ENCODE peak calls at places on chromosomes 12 and 14, in five cellular contexts. A is A549, H is left ventricle myocardium inferior, X is Caco-2, F is testis. E is an unnamed sample. For H3K4me1, the result is how much of the 10 kb centered on the place peaks cover.

GRCh38 chr12:34294671-34295365 is 272.5 kb downstream of the ALG10 start:
- DNase-seq in A (no peak), H (peak), X (peak), F (peak), E (peak)

GRCh38 chr14:90368946-90369721 is 27.7 kb upstream of the CALM1 start:
- DNase-seq in A (peak), H (no peak), X (peak), F (no peak), E (peak)

GRCh38 chr14:98909251-98909944 is 362.6 kb downstream of the BCL11B start:
- DNase-seq in A (peak), H (no peak), X (no peak), F (no peak), E (no peak)

GRCh38 chr12:111430418-111431353 is 25.0 kb downstream of the SH2B3 start:
- DNase-seq in A (no peak), H (no peak), X (no peak), F (no peak), E (no peak)

GRCh38 chr14:67428501-67429031 is 16.6 kb upstream of the PLEK2 start:
- DNase-seq in A (peak), H (no peak), X (peak), F (no peak), E (no peak)

GRCh38 chr12:109264095-109264942 is 44.8 kb downstream of the FOXN4 start:
- DNase-seq in A (peak), H (peak), X (peak), F (peak), E (peak)

GRCh38 chr12:3311027-3311402 is 180.0 kb upstream of the PRMT8 start:
- DNase-seq in A (no peak), H (no peak), X (no peak), F (no peak), E (no peak)

GRCh38 chr12:28191018-28191595 is 851 bp downstream of the CCDC91 start:
- DNase-seq in A (no peak), H (no peak), X (no peak), F (no peak), E (no peak)

GRCh38 chr14:91511014-91511466 is 930 bp upstream of the PPP4R3A start:
- DNase-seq in A (peak), H (no peak), X (no peak), F (no peak), E (no peak)

GRCh38 chr14:101824339-101824727 is 62.8 kb downstream of the PPP2R5C start:
- DNase-seq in A (no peak), H (no peak), X (no peak), F (no peak), E (no peak)

GRCh38 chr12:96120359-96121100 is 73.6 kb upstream of the ELK3 start:
- DNase-seq in A (no peak), H (no peak), X (no peak), F (no peak), E (peak)

GRCh38 chr14:62308927-62309326 is 546.7 kb downstream of the SNAPC1 start:
- DNase-seq in A (no peak), H (no peak), X (no peak), F (no peak), E (no peak)

GRCh38 chr12:115413626-115414025 is 729.7 kb upstream of the TBX3 start:
- DNase-seq in A (no peak), H (no peak), X (no peak), F (no peak), E (no peak)

GRCh38 chr12:115623764-115624334 is 653.6 kb downstream of the MED13L start:
- DNase-seq in A (no peak), H (peak), X (no peak), F (no peak), E (peak)

GRCh38 chr14:68656452-68656851 is 136.4 kb downstream of the ZFP36L1 start:
- DNase-seq in A (no peak), H (no peak), X (no peak), F (no peak), E (no peak)

GRCh38 chr12:131607658-131608447 is 103.0 kb upstream of the SFSWAP start:
- DNase-seq in A (no peak), H (no peak), X (no peak), F (no peak), E (no peak)

GRCh38 chr14:88552859-88553258 is 1.9 kb downstream of the PTPN21 start:
- DNase-seq in A (no peak), H (no peak), X (no peak), F (no peak), E (no peak)

GRCh38 chr12:124420041-124420765 is 125.3 kb downstream of the RFLNA start:
- DNase-seq in A (no peak), H (no peak), X (no peak), F (no peak), E (no peak)

GRCh38 chr12:89770391-89770790 is 61.8 kb upstream of the ATP2B1 start:
- DNase-seq in A (no peak), H (no peak), X (no peak), F (no peak), E (no peak)

GRCh38 chr14:56858422-56858821 is 48.1 kb upstream of the OTX2 start:
- DNase-seq in A (no peak), H (no peak), X (no peak), F (no peak), E (no peak)

GRCh38 chr12:113195598-113195997 is 10.1 kb downstream of the RITA1 start:
- DNase-seq in A (no peak), H (no peak), X (no peak), F (no peak), E (no peak)
- H3K4me1 ChIP-seq in A (under half), H (under half), X (under half), F (under half), E (under half)

GRCh38 chr12:31368666-31369361 is 42.9 kb upstream of the SINHCAF start:
- DNase-seq in A (no peak), H (no peak), X (peak), F (no peak), E (peak)
- H3K4me3 ChIP-seq in A (no peak), H (no peak), X (no peak), F (no peak), E (no peak)

DNA sequence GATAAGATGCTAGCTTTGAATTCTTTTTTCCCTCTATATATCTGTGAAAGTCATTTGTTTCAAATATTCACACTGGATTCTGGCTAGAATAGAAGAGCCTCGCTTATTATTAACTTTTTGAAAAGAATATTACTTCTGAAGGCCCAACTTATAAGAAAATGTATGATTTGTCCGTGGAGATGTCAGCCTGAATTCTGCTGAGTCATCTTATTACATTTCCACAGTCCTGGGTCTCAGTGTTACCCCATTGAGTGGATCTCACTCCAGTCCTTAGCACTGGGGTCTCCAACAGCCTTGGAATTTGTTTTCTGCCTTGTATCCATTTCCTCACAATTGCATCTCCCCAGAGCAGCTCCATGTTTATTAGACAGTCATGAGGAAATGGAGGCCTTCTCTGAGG is 907.9 kb downstream of the VRK1 start:
- DNase-seq in A (no peak), H (no peak), X (no peak), F (no peak), E (no peak)
- H3K4me1 ChIP-seq in A (under half), H (under half), X (under half), F (under half), E (under half)

GRCh38 chr12:121189061-121189886 is 20.7 kb upstream of the P2RX4 start:
- DNase-seq in A (no peak), H (no peak), X (no peak), F (no peak), E (no peak)

GRCh38 chr12:121186826-121187225 is 23.1 kb upstream of the P2RX4 start:
- DNase-seq in A (no peak), H (no peak), X (no peak), F (no peak), E (no peak)

GRCh38 chr12:121188227-121188626 is 21.7 kb upstream of the P2RX4 start:
- DNase-seq in A (no peak), H (no peak), X (no peak), F (no peak), E (no peak)

GRCh38 chr12:121184984-121185894 is 24.7 kb upstream of the P2RX4 start:
- DNase-seq in A (no peak), H (no peak), X (no peak), F (no peak), E (no peak)

GRCh38 chr12:121187501-121187900 is 22.4 kb upstream of the P2RX4 start:
- DNase-seq in A (no peak), H (no peak), X (no peak), F (no peak), E (no peak)
- H3K4me3 ChIP-seq in A (no peak), H (no peak), X (no peak), F (no peak), E (no peak)